ENCODE peak calls at places on chromosomes 5 and 9, in four cellular contexts. J, R, U and G are unnamed samples.

GRCh38 chr5:53067641-53068040 is 41.9 kb downstream of the MOCS2 start:
- DNase-seq in J (no peak), U (no peak), R (no peak), G (no peak)

GRCh38 chr5:178273665-178274541 is 41.3 kb upstream of the PHYKPL start:
- DNase-seq in U (no peak), J (no peak), R (no peak), G (no peak)

GRCh38 chr5:38340961-38341500 is 82.7 kb downstream of the EGFLAM start:
- DNase-seq in J (no peak), R (no peak), U (no peak), G (no peak)

GRCh38 chr5:133247881-133248642 is 196.2 kb downstream of the HSPA4 start:
- DNase-seq in J (peak; percentile 90), U (peak; percentile 87), R (peak; percentile 74), G (peak; percentile 44)

GRCh38 chr5:110751902-110752762 is 13.3 kb downstream of the SLC25A46 start:
- DNase-seq in J (no peak), R (no peak), U (no peak), G (no peak)

GRCh38 chr5:172793577-172794488 is 22.8 kb upstream of the DUSP1 start:
- DNase-seq in J (no peak), U (no peak), R (peak; percentile 70), G (peak; percentile 83)

GRCh38 chr9:114224247-114224610 is 68.9 kb downstream of the COL27A1 start:
- DNase-seq in R (peak; percentile 53), U (peak; percentile 51), J (peak; percentile 58), G (no peak)

GRCh38 chr9:123893831-123894460 is 36.0 kb downstream of the DENND1A start:
- DNase-seq in J (peak; percentile 30), R (no peak), U (no peak), G (no peak)

GRCh38 chr9:32426278-32426939 is 42.0 kb downstream of the ACO1 start:
- DNase-seq in U (no peak), R (peak; percentile 92), J (peak; percentile 28), G (peak; percentile 53)

GRCh38 chr5:111848374-111848914 is 91.5 kb upstream of the NREP start:
- DNase-seq in J (no peak), R (no peak), U (no peak), G (no peak)

GRCh38 chr9:4573634-4574391 is 83.5 kb downstream of the SLC1A1 start:
- DNase-seq in R (no peak), J (no peak), U (no peak), G (no peak)

GRCh38 chr5:170338933-170339779 is 41.6 kb upstream of the LCP2 start:
- DNase-seq in J (no peak), R (no peak), U (no peak), G (peak; percentile 76)

GRCh38 chr5:23033864-23034263 is 180.7 kb upstream of the CDH12 start:
- DNase-seq in J (no peak), U (no peak), R (no peak), G (no peak)

GRCh38 chr9:131727795-131728545 is 11.9 kb downstream of the RAPGEF1 start:
- DNase-seq in U (peak; percentile 30), J (no peak), R (no peak), G (peak; percentile 33)

GRCh38 chr5:72693546-72693945 is 122.9 kb upstream of the TNPO1 start:
- DNase-seq in R (no peak), J (no peak), U (no peak), G (no peak)

GRCh38 chr5:23257656-23258055 is 249.8 kb upstream of the PRDM9 start:
- DNase-seq in J (no peak), R (no peak), U (no peak), G (no peak)

GRCh38 chr5:172834570-172835245 is 657 bp downstream of the ERGIC1 start:
- DNase-seq in U (no peak), J (no peak), R (peak; percentile 66), G (peak; percentile 25)

GRCh38 chr9:32581512-32582143 is 8.7 kb upstream of the NDUFB6 start:
- DNase-seq in R (peak; percentile 61), U (peak; percentile 73), J (peak; percentile 78), G (peak; percentile 83)

GRCh38 chr5:55072668-55073067 is 29.8 kb upstream of the GZMA start:
- DNase-seq in R (no peak), U (peak; percentile 39), J (no peak), G (no peak)

GRCh38 chr5:149228610-149229297 is 42.9 kb upstream of the AFAP1L1 start:
- DNase-seq in R (peak; percentile 79), J (peak; percentile 85), U (peak; percentile 84), G (peak; percentile 57)

GRCh38 chr5:159414021-159414420 is 83.7 kb upstream of the IL12B start:
- DNase-seq in U (no peak), R (no peak), J (no peak), G (no peak)

GRCh38 chr5:159415301-159415937 is 85.1 kb upstream of the IL12B start:
- DNase-seq in J (no peak), R (no peak), U (no peak), G (no peak)

GRCh38 chr5:159419567-159419966 is 89.3 kb upstream of the IL12B start:
- DNase-seq in J (peak; percentile 39), U (no peak), R (peak; percentile 18), G (no peak)

GRCh38 chr5:159417170-159417569 is 86.9 kb upstream of the IL12B start:
- DNase-seq in R (no peak), U (no peak), J (no peak), G (no peak)

DNA sequence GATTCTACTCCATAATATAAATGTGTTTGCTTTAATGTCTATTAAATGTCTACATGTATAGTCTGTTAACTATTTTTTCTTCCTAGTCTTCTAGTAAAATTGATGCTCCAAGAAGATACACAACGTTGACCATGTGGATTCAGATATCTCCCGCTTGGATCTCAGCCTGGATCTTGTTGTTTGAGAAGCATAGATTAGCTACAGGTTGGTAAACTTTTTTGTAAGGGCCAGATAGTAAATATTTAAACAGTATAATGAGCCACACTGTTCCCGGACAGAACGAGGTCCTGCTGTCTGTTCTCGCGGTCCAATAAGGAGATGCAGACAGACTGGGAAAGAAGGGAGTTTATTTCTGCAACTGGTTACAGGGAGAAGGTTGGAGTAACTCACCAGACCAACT is 86.2 kb upstream of the IL12B start:
- DNase-seq in J (no peak), R (no peak), U (no peak), G (no peak)
- TF ChIP-seq MYC in J (no peak), R (no peak), U (no peak), G (no peak)

DNA sequence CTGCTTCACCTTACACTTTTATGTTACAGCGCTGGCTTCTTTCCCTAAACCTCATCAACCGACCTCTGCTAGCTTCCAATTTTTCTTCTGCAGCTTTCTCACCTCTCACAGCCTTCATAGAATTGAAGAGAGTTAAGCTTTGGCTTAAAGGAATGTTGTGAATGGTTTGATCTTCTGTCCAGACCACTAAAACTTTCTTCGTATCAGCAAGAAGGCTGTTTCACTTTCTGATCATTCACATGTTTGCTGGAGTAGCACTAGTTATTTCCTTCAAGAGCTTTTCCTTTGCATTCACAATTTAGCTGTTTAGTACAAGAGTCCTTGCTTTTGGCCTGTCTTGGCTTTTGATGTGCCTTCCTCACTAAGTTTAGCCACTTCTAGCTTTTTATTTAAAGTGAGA is 49.5 kb downstream of the NR3C1 start:
- DNase-seq in J (no peak), R (no peak), U (no peak), G (no peak)
- TF ChIP-seq CTCF in J (no peak), R (no peak), U (no peak), G (no peak)

DNA sequence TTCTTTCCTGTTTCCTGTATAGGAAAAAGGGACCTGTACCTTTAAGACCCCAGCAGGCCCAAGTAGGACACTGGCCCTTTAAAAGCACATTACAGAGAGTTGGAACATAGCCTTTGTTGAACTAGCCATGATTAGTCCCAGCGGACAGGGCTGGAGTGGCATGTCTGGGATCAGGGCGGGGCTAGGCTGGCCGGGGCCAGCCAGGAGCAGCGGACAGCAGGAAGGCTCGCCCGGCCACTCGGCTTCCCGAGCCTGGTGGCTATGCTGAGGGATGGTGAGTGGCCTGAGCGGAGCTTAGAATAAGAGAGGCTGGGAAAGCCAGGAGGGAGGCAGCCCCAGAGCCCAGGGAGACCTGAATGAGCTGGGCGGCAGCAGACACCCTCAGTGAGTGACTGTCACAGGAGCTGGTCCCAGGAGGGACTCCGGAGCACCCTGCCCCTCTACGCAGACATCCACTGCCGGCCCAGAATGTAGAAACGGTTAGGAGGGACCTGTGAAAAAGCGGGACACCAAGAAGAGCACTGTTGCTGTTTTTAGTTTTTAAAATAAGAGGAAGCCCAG is 92.1 kb downstream of the DAB2IP start:
- DNase-seq in R (peak; percentile 85), U (peak; percentile 90), J (peak; percentile 85), G (no peak)
- TF ChIP-seq POLR2A in R (no peak), U (peak; percentile 47), J (peak; percentile 21), G (no peak)

GRCh38 chr5:9361835-9362234 is 184.0 kb downstream of the SEMA5A start:
- DNase-seq in R (peak; percentile 54), U (peak; percentile 49), J (peak; percentile 66), G (peak; percentile 78)
- TF ChIP-seq MYC in R (no peak), U (no peak), J (no peak), G (no peak)

GRCh38 chr5:17305964-17306725 is 88.7 kb downstream of the BASP1 start:
- DNase-seq in U (peak; percentile 63), J (peak; percentile 99), R (peak; percentile 9), G (no peak)

GRCh38 chr5:17305024-17305423 is 87.6 kb downstream of the BASP1 start:
- DNase-seq in J (peak; percentile 97), U (no peak), R (no peak), G (no peak)

GRCh38 chr5:17302138-17302537 is 84.7 kb downstream of the BASP1 start:
- DNase-seq in J (peak; percentile 49), U (no peak), R (no peak), G (peak; percentile 41)

GRCh38 chr5:17302590-17302989 is 85.2 kb downstream of the BASP1 start:
- DNase-seq in J (peak; percentile 48), R (no peak), U (no peak), G (peak; percentile 45)

GRCh38 chr5:17304282-17304681 is 86.9 kb downstream of the BASP1 start:
- DNase-seq in J (peak; percentile 76), R (no peak), U (no peak), G (peak; percentile 83)
- TF ChIP-seq CTCF in J (no peak), R (no peak), U (no peak), G (no peak)

GRCh38 chr9:120733190-120733589 is 18.9 kb upstream of the MEGF9 start:
- DNase-seq in R (peak; percentile 82), U (no peak), J (no peak), G (no peak)
- TF ChIP-seq POLR2A in R (no peak), U (no peak), J (no peak), G (no peak)

GRCh38 chr5:17398866-17399835 is 98.9 kb upstream of the TAF11L2 start:
- DNase-seq in J (no peak), R (no peak), U (no peak), G (no peak)

GRCh38 chr5:17399931-17400330 is 98.1 kb upstream of the TAF11L2 start:
- DNase-seq in R (no peak), U (no peak), J (no peak), G (peak; percentile 78)

GRCh38 chr5:17396247-17396646 is 101.8 kb upstream of the TAF11L2 start:
- DNase-seq in J (no peak), U (no peak), R (no peak), G (no peak)

GRCh38 chr5:17400724-17401508 is 97.1 kb upstream of the TAF11L2 start:
- DNase-seq in U (no peak), R (no peak), J (no peak), G (peak; percentile 93)

GRCh38 chr5:17398439-17398838 is 99.6 kb upstream of the TAF11L2 start:
- DNase-seq in U (no peak), R (no peak), J (no peak), G (peak; percentile 88)
- TF ChIP-seq MYC in U (no peak), R (no peak), J (no peak), G (no peak)